ENCODE peak calls at places on chromosomes 4 and X, in four cellular contexts. G is WTC11, E is K562, T is HepG2. R is an unnamed sample.

GRCh38 chrX:119690921-119691716 is 1.8 kb downstream of the SEPTIN6 start:
- DNase-seq in E (peak), T (no peak), G (no peak), R (no peak)

GRCh38 chr4:86896596-86896995 is 4.4 kb upstream of the C4orf36 start:
- DNase-seq in G (no peak), T (no peak), E (no peak), R (no peak)

GRCh38 chr4:98691588-98691987 is 33.2 kb upstream of the TSPAN5 start:
- DNase-seq in E (no peak), T (no peak), G (no peak), R (no peak)

GRCh38 chr4:139015948-139016451 is 419 bp downstream of the NOCT start:
- DNase-seq in G (no peak), T (peak), E (no peak), R (no peak)

GRCh38 chr4:3709846-3710441 is 56.2 kb upstream of the ADRA2C start:
- DNase-seq in T (no peak), E (no peak), G (no peak), R (no peak)

GRCh38 chr4:67988986-67989385 is 25.7 kb upstream of the TMPRSS11A start:
- DNase-seq in G (no peak), E (no peak), T (no peak), R (no peak)

GRCh38 chr4:2867758-2868491 is 24.3 kb downstream of the ADD1 start:
- DNase-seq in E (peak), T (peak), G (no peak), R (no peak)

GRCh38 chr4:39044947-39045734 is 12.9 kb upstream of the TMEM156 start:
- DNase-seq in T (no peak), E (peak), G (peak), R (no peak)

GRCh38 chrX:7828594-7828993 is 14.4 kb upstream of the VCX start:
- DNase-seq in T (peak), E (no peak), G (no peak), R (peak)

GRCh38 chr4:82421796-82422560 is 8.3 kb downstream of the HNRNPDL start:
- DNase-seq in E (no peak), G (no peak), T (no peak), R (no peak)

GRCh38 chr4:82789377-82789776 is 9.2 kb downstream of the SCD5 start:
- DNase-seq in G (no peak), E (no peak), T (no peak), R (no peak)

GRCh38 chrX:19747672-19748610 is 139.5 kb downstream of the SH3KBP1 start:
- DNase-seq in G (no peak), E (no peak), T (no peak), R (no peak)

GRCh38 chr4:138178566-138178965 is 63.6 kb downstream of the SLC7A11 start:
- DNase-seq in T (no peak), E (no peak), G (no peak), R (no peak)

GRCh38 chr4:41297832-41298231 is 41.1 kb downstream of the UCHL1 start:
- DNase-seq in E (no peak), G (no peak), T (no peak), R (no peak)

GRCh38 chr4:17556498-17556897 is 20.5 kb upstream of the LAP3 start:
- DNase-seq in G (no peak), T (peak), E (no peak), R (no peak)
- TF ChIP-seq NR3C1 in G (no peak), T (no peak), E (no peak), R (no peak)

GRCh38 chr4:120055167-120055566 is 11.5 kb downstream of the MAD2L1 start:
- DNase-seq in E (no peak), G (no peak), T (no peak), R (no peak)

GRCh38 chr4:120049732-120050494 is 16.7 kb downstream of the MAD2L1 start:
- DNase-seq in T (peak), G (peak), E (peak), R (peak)

GRCh38 chr4:120053916-120054315 is 12.7 kb downstream of the MAD2L1 start:
- DNase-seq in G (no peak), T (no peak), E (no peak), R (no peak)

GRCh38 chr4:120055795-120056194 is 10.9 kb downstream of the MAD2L1 start:
- DNase-seq in E (no peak), G (no peak), T (no peak), R (no peak)

GRCh38 chr4:120052840-120053239 is 13.8 kb downstream of the MAD2L1 start:
- DNase-seq in G (no peak), E (no peak), T (no peak), R (peak)
- TF ChIP-seq NR3C1 in G (no peak), E (no peak), T (no peak), R (no peak)

DNA sequence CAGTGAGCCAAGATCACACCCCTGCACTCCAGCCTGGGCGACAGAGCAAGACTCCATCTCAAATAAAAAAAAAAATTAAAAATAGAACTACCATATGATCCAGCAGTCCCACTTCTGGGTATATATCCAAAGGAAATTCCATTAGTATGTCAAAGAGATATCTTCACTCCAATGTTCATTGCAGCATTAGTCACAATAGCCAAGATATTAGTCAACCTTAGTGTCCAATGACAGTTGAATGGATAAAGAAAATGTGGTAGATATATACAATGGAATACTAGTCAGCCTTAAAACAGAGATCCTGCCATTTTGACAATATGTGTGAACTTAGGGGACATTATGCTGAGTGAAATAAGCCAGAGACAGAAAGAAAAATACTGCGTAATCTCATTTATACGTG is 49.4 kb downstream of the C4orf46 start:
- DNase-seq in G (no peak), T (no peak), E (no peak), R (no peak)
- TF ChIP-seq NR3C1 in G (no peak), T (no peak), E (no peak), R (no peak)

GRCh38 chr4:105059337-105059736 is 87.3 kb upstream of the TET2 start:
- DNase-seq in E (no peak), T (no peak), G (no peak), R (no peak)
- TF ChIP-seq NR3C1 in E (no peak), T (no peak), G (no peak), R (no peak)

GRCh38 chrX:9911479-9911878 is 55.7 kb upstream of the CLDN34 start:
- DNase-seq in E (no peak), G (no peak), T (no peak), R (no peak)
- TF ChIP-seq NR3C1 in E (no peak), G (no peak), T (no peak), R (no peak)